ENCODE peak calls at places on chromosomes 11 and 22, in five cellular contexts. L is GM12891, F is SK-N-SH, X is H1, H is HepG2. M is an unnamed sample.

GRCh38 chr11:77113382-77114088 is 10.9 kb downstream of the OMP start:
- DNase-seq in X (peak), L (peak), F (peak), H (no peak), M (no peak)

GRCh38 chr22:30591191-30591587 is 521 bp downstream of the PES1 start:
- DNase-seq in L (no peak), H (no peak), X (no peak), F (no peak), M (no peak)

GRCh38 chr11:134585666-134586285 is 173.7 kb upstream of the B3GAT1 start:
- DNase-seq in H (no peak), X (peak), L (no peak), F (no peak), M (no peak)

GRCh38 chr11:104098132-104098531 is 61.7 kb downstream of the DDI1 start:
- DNase-seq in L (no peak), F (no peak), H (no peak), X (no peak), M (no peak)

GRCh38 chr22:36384766-36385400 is 2.9 kb downstream of the MYH9 start:
- DNase-seq in L (no peak), X (no peak), F (peak), H (no peak), M (no peak)

GRCh38 chr22:17707526-17707925 is 66.7 kb downstream of the BID start:
- DNase-seq in F (no peak), H (no peak), L (no peak), X (no peak), M (no peak)

GRCh38 chr11:34887260-34887659 is 28.9 kb downstream of the APIP start:
- DNase-seq in F (no peak), H (no peak), X (no peak), L (no peak), M (no peak)

GRCh38 chr22:41501209-41501608 is 32.3 kb downstream of the ACO2 start:
- DNase-seq in X (no peak), L (no peak), F (peak), H (peak), M (no peak)

GRCh38 chr22:36790648-36791047 is 14.7 kb upstream of the IFT27 start:
- DNase-seq in L (peak), X (no peak), F (no peak), H (no peak), M (no peak)

GRCh38 chr11:18769802-18770456 is 21.7 kb downstream of the PTPN5 start:
- DNase-seq in H (no peak), F (no peak), X (no peak), L (no peak), M (peak)

GRCh38 chr11:61695917-61696316 is 15.7 kb downstream of the DAGLA start:
- DNase-seq in X (peak), L (peak), H (no peak), F (peak), M (peak)

GRCh38 chr11:1083621-1084551 is 9.2 kb downstream of the MUC2 start:
- DNase-seq in F (no peak), H (no peak), X (no peak), L (no peak), M (no peak)

GRCh38 chr11:3103076-3103475 is 45.9 kb upstream of the CARS1 start:
- DNase-seq in H (no peak), X (no peak), F (peak), L (peak), M (no peak)

GRCh38 chr11:16956538-16957153 is 57.6 kb downstream of the PLEKHA7 start:
- DNase-seq in X (no peak), L (no peak), F (no peak), H (no peak), M (no peak)

GRCh38 chr11:57815877-57816276 is 54.3 kb downstream of the CTNND1 start:
- DNase-seq in X (no peak), F (no peak), L (no peak), H (no peak), M (no peak)

GRCh38 chr22:45155050-45155840 is 8.5 kb upstream of the NUP50 start:
- DNase-seq in F (peak), H (no peak), X (no peak), L (no peak), M (no peak)

GRCh38 chr11:130141561-130142341 is 17.8 kb upstream of the ST14 start:
- DNase-seq in H (no peak), X (no peak), L (no peak), F (no peak), M (no peak)

GRCh38 chr22:36162127-36163034 is 1.8 kb upstream of the APOL3 start:
- DNase-seq in L (no peak), H (no peak), F (no peak), X (no peak), M (peak)

GRCh38 chr11:69876013-69876412 is 56.8 kb upstream of the FGF3 start:
- DNase-seq in L (no peak), F (no peak), X (no peak), H (no peak), M (no peak)

GRCh38 chr11:128039140-128040021 is 548.0 kb downstream of the ETS1 start:
- DNase-seq in L (no peak), X (no peak), H (no peak), F (no peak), M (no peak)

GRCh38 chr22:39959640-39960447 is at the start of gene TMA7B:
- DNase-seq in L (no peak), H (no peak), F (peak), X (no peak), M (no peak)

GRCh38 chr11:67452141-67452952 is at the start of gene GPR152:
- DNase-seq in L (no peak), F (no peak), H (no peak), X (no peak), M (no peak)

GRCh38 chr11:2754008-2754407 is 54.2 kb upstream of the KCNQ1OT1 start:
- DNase-seq in L (no peak), H (no peak), X (no peak), F (no peak), M (no peak)

GRCh38 chr22:40749829-40750228 is 69.3 kb downstream of the SLC25A17 start:
- DNase-seq in H (no peak), F (no peak), L (no peak), X (no peak), M (no peak)

GRCh38 chr22:24162377-24162927 is 18.8 kb upstream of the SUSD2 start:
- DNase-seq in H (no peak), L (no peak), F (no peak), X (no peak), M (no peak)

GRCh38 chr11:34640050-34640971 is 19.4 kb downstream of the EHF start:
- DNase-seq in L (no peak), F (no peak), X (no peak), H (peak), M (no peak)

GRCh38 chr11:87266751-87267150 is 229.0 kb downstream of the TMEM135 start:
- DNase-seq in F (no peak), H (no peak), L (no peak), X (no peak), M (no peak)

GRCh38 chr11:121152764-121153163 is 51.7 kb downstream of the TECTA start:
- DNase-seq in X (no peak), H (no peak), L (no peak), F (no peak), M (no peak)

GRCh38 chr11:44997566-44997965 is 46.9 kb upstream of the TP53I11 start:
- DNase-seq in F (no peak), X (peak), H (no peak), L (no peak), M (no peak)

GRCh38 chr11:57775474-57775873 is 13.9 kb downstream of the CTNND1 start:
- DNase-seq in H (no peak), F (no peak), X (no peak), L (no peak), M (no peak)

DNA sequence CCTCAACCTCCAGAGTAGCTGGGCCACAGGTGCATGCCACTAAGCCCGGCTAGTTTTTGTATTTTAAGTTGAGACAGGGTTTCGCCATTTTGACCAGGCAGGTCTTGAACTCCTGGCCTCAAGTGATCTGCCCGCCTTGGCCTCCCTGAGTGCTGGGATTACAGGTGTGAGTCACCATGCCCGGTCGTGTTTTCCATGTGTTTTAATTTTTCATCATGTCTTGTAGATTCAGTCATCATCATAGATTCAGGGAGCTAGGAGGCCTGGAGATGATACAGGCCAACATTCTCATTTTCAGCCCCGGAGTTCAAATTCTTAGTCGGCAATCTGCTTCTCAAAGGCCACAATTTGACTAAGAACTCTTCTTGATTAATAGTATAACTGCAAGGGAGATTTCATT is 73.5 kb upstream of the GRAMD1B start:
- DNase-seq in H (no peak), X (no peak), F (no peak), L (no peak), M (no peak)
- TF ChIP-seq TAF1 in H (no peak), X (no peak), F (no peak), L (no peak), M (no peak)

GRCh38 chr22:19986410-19987341 is 29.9 kb downstream of the ARVCF start:
- DNase-seq in L (peak), F (peak), X (peak), H (peak), M (peak)
- TF ChIP-seq POLR2AphosphoS5 in L (no peak), F (peak), X (peak), H (no peak), M (no peak)

GRCh38 chr11:117144477-117145392 is 648 bp downstream of the PAFAH1B2 start:
- DNase-seq in H (peak), F (peak), L (peak), X (no peak), M (peak)

GRCh38 chr11:117143390-117143789 is 697 bp upstream of the PAFAH1B2 start:
- DNase-seq in H (no peak), F (peak), L (no peak), X (no peak), M (no peak)

GRCh38 chr11:117143871-117144476 is at the start of gene PAFAH1B2:
- DNase-seq in L (peak), X (peak), H (peak), F (peak), M (peak)

GRCh38 chr11:117146521-117146920 is 2.4 kb downstream of the PAFAH1B2 start:
- DNase-seq in L (no peak), F (no peak), X (no peak), H (no peak), M (no peak)

GRCh38 chr11:117145393-117145761 is 1.3 kb downstream of the PAFAH1B2 start:
- DNase-seq in X (no peak), L (no peak), H (peak), F (peak), M (no peak)
- TF ChIP-seq TAF1 in X (no peak), L (no peak), H (no peak), F (no peak), M (no peak)

GRCh38 chr11:93219440-93219839 is 21.6 kb upstream of the SLC36A4 start:
- DNase-seq in F (no peak), H (no peak), X (no peak), L (no peak), M (no peak)

GRCh38 chr11:93221539-93221938 is 23.7 kb upstream of the SLC36A4 start:
- DNase-seq in F (no peak), X (no peak), H (no peak), L (no peak), M (no peak)

GRCh38 chr11:93216511-93217121 is 18.8 kb upstream of the SLC36A4 start:
- DNase-seq in F (peak), L (no peak), X (no peak), H (no peak), M (no peak)

GRCh38 chr11:93225642-93226041 is 27.9 kb upstream of the SLC36A4 start:
- DNase-seq in X (no peak), F (peak), H (no peak), L (no peak), M (no peak)

GRCh38 chr11:93220078-93220477 is 22.3 kb upstream of the SLC36A4 start:
- DNase-seq in X (no peak), F (no peak), H (no peak), L (no peak), M (no peak)
- TF ChIP-seq POLR2AphosphoS5 in X (no peak), F (no peak), H (no peak), L (no peak), M (no peak)

GRCh38 chr11:89463381-89463780 is 27.8 kb downstream of the NOX4 start:
- DNase-seq in F (no peak), X (no peak), H (no peak), L (no peak), M (no peak)
- TF ChIP-seq TAF1 in F (no peak), X (no peak), H (no peak), L (no peak), M (no peak)

GRCh38 chr11:94544582-94544831 is 786 bp downstream of the FUT4 start:
- DNase-seq in L (no peak), F (no peak), X (no peak), H (no peak), M (no peak)
- TF ChIP-seq POLR2AphosphoS5 in L (no peak), F (no peak), X (no peak), H (no peak), M (no peak)

GRCh38 chr22:19645391-19645790 is 68.9 kb upstream of the SEPTIN5 start:
- DNase-seq in F (peak), X (no peak), H (no peak), L (no peak), M (no peak)
- TF ChIP-seq TAF1 in F (no peak), X (no peak), H (no peak), L (no peak), M (no peak)

GRCh38 chr11:118224512-118225180 is at the start of gene JAML:
- DNase-seq in L (no peak), H (no peak), F (no peak), X (no peak), M (no peak)
- TF ChIP-seq POLR2AphosphoS5 in L (no peak), H (no peak), F (no peak), X (no peak), M (no peak)